ENCODE peak calls at places on chromosome 15, in eight cellular contexts. One of them, this sample, is unnamed.

GRCh38 chr15:34437687-34438086 is at the start of gene GOLGA8A:
- DNase-seq in astrocyte: peak; percentile 51
- DNase-seq in IMR-90: peak; percentile 51
- DNase-seq in neuronal stem cell: peak; percentile 39
- DNase-seq in GM23248: peak; percentile 85
- DNase-seq in mammary epithelial cell: peak; percentile 55
- DNase-seq in H1: peak; percentile 77
- DNase-seq in SK-N-SH: peak; percentile 85
- DNase-seq in this sample: peak; percentile 67

GRCh38 chr15:70248116-70249025 is 150.7 kb upstream of the TLE3 start:
- DNase-seq in astrocyte: no peak
- DNase-seq in IMR-90: no peak
- DNase-seq in neuronal stem cell: no peak
- DNase-seq in GM23248: no peak
- DNase-seq in mammary epithelial cell: no peak
- DNase-seq in H1: no peak
- DNase-seq in SK-N-SH: peak; percentile 60
- DNase-seq in this sample: no peak

GRCh38 chr15:40766194-40766830 is 2.4 kb downstream of the GCHFR start:
- DNase-seq in astrocyte: no peak
- DNase-seq in IMR-90: peak; percentile 28
- DNase-seq in neuronal stem cell: no peak
- DNase-seq in GM23248: peak; percentile 57
- DNase-seq in mammary epithelial cell: no peak
- DNase-seq in H1: no peak
- DNase-seq in SK-N-SH: peak; percentile 57
- DNase-seq in this sample: no peak

GRCh38 chr15:65659502-65660052 is 37.8 kb downstream of the SLC24A1 start:
- DNase-seq in astrocyte: no peak
- DNase-seq in IMR-90: no peak
- DNase-seq in neuronal stem cell: no peak
- DNase-seq in GM23248: no peak
- DNase-seq in mammary epithelial cell: no peak
- DNase-seq in H1: no peak
- DNase-seq in SK-N-SH: no peak
- DNase-seq in this sample: no peak

GRCh38 chr15:70099966-70100494 is 2.3 kb upstream of the TLE3 start:
- DNase-seq in astrocyte: no peak
- DNase-seq in IMR-90: no peak
- DNase-seq in neuronal stem cell: no peak
- DNase-seq in GM23248: peak; percentile 62
- DNase-seq in mammary epithelial cell: no peak
- DNase-seq in H1: no peak
- DNase-seq in SK-N-SH: no peak
- DNase-seq in this sample: no peak

GRCh38 chr15:65856821-65857455 is 12.4 kb upstream of the RAB11A start:
- DNase-seq in astrocyte: peak; percentile 23
- DNase-seq in IMR-90: peak; percentile 53
- DNase-seq in neuronal stem cell: peak; percentile 57
- DNase-seq in GM23248: peak; percentile 72
- DNase-seq in mammary epithelial cell: peak; percentile 37
- DNase-seq in H1: peak; percentile 83
- DNase-seq in SK-N-SH: peak; percentile 42
- DNase-seq in this sample: peak; percentile 32

GRCh38 chr15:63013052-63013808 is 29.3 kb upstream of the TPM1 start:
- DNase-seq in astrocyte: peak; percentile 81
- DNase-seq in IMR-90: peak; percentile 83
- DNase-seq in neuronal stem cell: no peak
- DNase-seq in GM23248: peak; percentile 86
- DNase-seq in mammary epithelial cell: peak; percentile 73
- DNase-seq in H1: no peak
- DNase-seq in SK-N-SH: no peak
- DNase-seq in this sample: peak; percentile 84

GRCh38 chr15:83698294-83698693 is 44.4 kb downstream of the ADAMTSL3 start:
- DNase-seq in astrocyte: no peak
- DNase-seq in IMR-90: peak; percentile 42
- DNase-seq in neuronal stem cell: no peak
- DNase-seq in GM23248: peak; percentile 55
- DNase-seq in mammary epithelial cell: peak; percentile 64
- DNase-seq in H1: no peak
- DNase-seq in SK-N-SH: no peak
- DNase-seq in this sample: peak; percentile 23

GRCh38 chr15:43529587-43530345 is 12.4 kb downstream of the MAP1A start:
- DNase-seq in astrocyte: no peak
- DNase-seq in IMR-90: no peak
- DNase-seq in neuronal stem cell: no peak
- DNase-seq in GM23248: peak; percentile 51
- DNase-seq in mammary epithelial cell: no peak
- DNase-seq in H1: no peak
- DNase-seq in SK-N-SH: no peak
- DNase-seq in this sample: no peak

GRCh38 chr15:53437985-53438841 is 321.2 kb downstream of the WDR72 start:
- DNase-seq in astrocyte: no peak
- DNase-seq in IMR-90: no peak
- DNase-seq in neuronal stem cell: no peak
- DNase-seq in GM23248: no peak
- DNase-seq in mammary epithelial cell: no peak
- DNase-seq in H1: no peak
- DNase-seq in SK-N-SH: no peak
- DNase-seq in this sample: no peak

GRCh38 chr15:65460948-65461347 is 38.2 kb upstream of the IGDCC4 start:
- DNase-seq in astrocyte: peak; percentile 32
- DNase-seq in IMR-90: peak; percentile 33
- DNase-seq in neuronal stem cell: no peak
- DNase-seq in GM23248: peak; percentile 40
- DNase-seq in mammary epithelial cell: peak; percentile 23
- DNase-seq in H1: no peak
- DNase-seq in SK-N-SH: no peak
- DNase-seq in this sample: peak; percentile 49

GRCh38 chr15:45618813-45619212 is 16.0 kb upstream of the SQOR start:
- DNase-seq in astrocyte: no peak
- DNase-seq in IMR-90: no peak
- DNase-seq in neuronal stem cell: no peak
- DNase-seq in GM23248: no peak
- DNase-seq in mammary epithelial cell: no peak
- DNase-seq in H1: no peak
- DNase-seq in SK-N-SH: peak; percentile 43
- DNase-seq in this sample: no peak

GRCh38 chr15:28903555-28903954 is 17.8 kb downstream of the APBA2 start:
- DNase-seq in astrocyte: no peak
- DNase-seq in IMR-90: no peak
- DNase-seq in neuronal stem cell: no peak
- DNase-seq in GM23248: no peak
- DNase-seq in mammary epithelial cell: no peak
- DNase-seq in H1: no peak
- DNase-seq in SK-N-SH: peak; percentile 14
- DNase-seq in this sample: no peak

GRCh38 chr15:50148362-50148963 is 29.4 kb upstream of the ATP8B4 start:
- DNase-seq in astrocyte: peak; percentile 58
- DNase-seq in IMR-90: peak; percentile 79
- DNase-seq in neuronal stem cell: peak; percentile 70
- DNase-seq in GM23248: peak; percentile 67
- DNase-seq in mammary epithelial cell: peak; percentile 70
- DNase-seq in H1: no peak
- DNase-seq in SK-N-SH: no peak
- DNase-seq in this sample: peak; percentile 73

GRCh38 chr15:67085818-67086649 is 20.6 kb downstream of the SMAD3 start:
- DNase-seq in astrocyte: peak; percentile 96
- DNase-seq in IMR-90: peak; percentile 88
- DNase-seq in neuronal stem cell: no peak
- DNase-seq in GM23248: peak; percentile 92
- DNase-seq in mammary epithelial cell: peak; percentile 88
- DNase-seq in H1: no peak
- DNase-seq in SK-N-SH: no peak
- DNase-seq in this sample: peak; percentile 96

GRCh38 chr15:43153269-43153668 is 19.9 kb downstream of the TMEM62 start:
- DNase-seq in astrocyte: no peak
- DNase-seq in IMR-90: no peak
- DNase-seq in neuronal stem cell: no peak
- DNase-seq in GM23248: no peak
- DNase-seq in mammary epithelial cell: no peak
- DNase-seq in H1: no peak
- DNase-seq in SK-N-SH: no peak
- DNase-seq in this sample: no peak

GRCh38 chr15:70742928-70743327 is 20.4 kb downstream of the UACA start:
- DNase-seq in astrocyte: peak; percentile 29
- DNase-seq in IMR-90: no peak
- DNase-seq in neuronal stem cell: no peak
- DNase-seq in GM23248: peak; percentile 36
- DNase-seq in mammary epithelial cell: no peak
- DNase-seq in H1: no peak
- DNase-seq in SK-N-SH: no peak
- DNase-seq in this sample: peak; percentile 41

GRCh38 chr15:92454525-92455105 is 60.9 kb downstream of the ST8SIA2 start:
- DNase-seq in astrocyte: no peak
- DNase-seq in IMR-90: no peak
- DNase-seq in neuronal stem cell: no peak
- DNase-seq in GM23248: no peak
- DNase-seq in mammary epithelial cell: no peak
- DNase-seq in H1: no peak
- DNase-seq in SK-N-SH: no peak
- DNase-seq in this sample: no peak
- H3K4me2 ChIP-seq in astrocyte: no peak overlapping the region
- H3K4me2 ChIP-seq in IMR-90: no peak overlapping the region
- H3K4me2 ChIP-seq in neuronal stem cell: no peak overlapping the region
- H3K4me2 ChIP-seq in GM23248: no peak overlapping the region
- H3K4me2 ChIP-seq in mammary epithelial cell: no peak overlapping the region
- H3K4me2 ChIP-seq in H1: no peak overlapping the region
- H3K4me2 ChIP-seq in SK-N-SH: no peak overlapping the region
- H3K4me2 ChIP-seq in this sample: no peak overlapping the region

GRCh38 chr15:78203346-78204225 is 30.8 kb downstream of the ACSBG1 start:
- DNase-seq in astrocyte: no peak
- DNase-seq in IMR-90: no peak
- DNase-seq in neuronal stem cell: no peak
- DNase-seq in GM23248: no peak
- DNase-seq in mammary epithelial cell: no peak
- DNase-seq in H1: peak; percentile 39
- DNase-seq in SK-N-SH: no peak
- DNase-seq in this sample: no peak

GRCh38 chr15:78204351-78205309 is 29.7 kb downstream of the ACSBG1 start:
- DNase-seq in astrocyte: no peak
- DNase-seq in IMR-90: no peak
- DNase-seq in neuronal stem cell: no peak
- DNase-seq in GM23248: no peak
- DNase-seq in mammary epithelial cell: no peak
- DNase-seq in H1: peak; percentile 39
- DNase-seq in SK-N-SH: no peak
- DNase-seq in this sample: no peak

GRCh38 chr15:78197632-78198031 is 36.7 kb downstream of the ACSBG1 start:
- DNase-seq in astrocyte: no peak
- DNase-seq in IMR-90: no peak
- DNase-seq in neuronal stem cell: no peak
- DNase-seq in GM23248: no peak
- DNase-seq in mammary epithelial cell: no peak
- DNase-seq in H1: peak; percentile 19
- DNase-seq in SK-N-SH: no peak
- DNase-seq in this sample: no peak

GRCh38 chr15:78201281-78202190 is 32.8 kb downstream of the ACSBG1 start:
- DNase-seq in astrocyte: no peak
- DNase-seq in IMR-90: no peak
- DNase-seq in neuronal stem cell: no peak
- DNase-seq in GM23248: no peak
- DNase-seq in mammary epithelial cell: no peak
- DNase-seq in H1: peak; percentile 33
- DNase-seq in SK-N-SH: peak; percentile 4
- DNase-seq in this sample: no peak

GRCh38 chr15:78200276-78200930 is 34.0 kb downstream of the ACSBG1 start:
- DNase-seq in astrocyte: no peak
- DNase-seq in IMR-90: no peak
- DNase-seq in neuronal stem cell: no peak
- DNase-seq in GM23248: no peak
- DNase-seq in mammary epithelial cell: no peak
- DNase-seq in H1: peak; percentile 37
- DNase-seq in SK-N-SH: peak; percentile 3
- DNase-seq in this sample: no peak
- H3K4me2 ChIP-seq in astrocyte: no peak overlapping the region
- H3K4me2 ChIP-seq in IMR-90: no peak overlapping the region
- H3K4me2 ChIP-seq in neuronal stem cell: no peak overlapping the region
- H3K4me2 ChIP-seq in GM23248: no peak overlapping the region
- H3K4me2 ChIP-seq in mammary epithelial cell: no peak overlapping the region
- H3K4me2 ChIP-seq in H1: no peak overlapping the region
- H3K4me2 ChIP-seq in SK-N-SH: no peak overlapping the region
- H3K4me2 ChIP-seq in this sample: no peak overlapping the region

GRCh38 chr15:68346986-68347385 is 69.4 kb downstream of the FEM1B start:
- DNase-seq in astrocyte: no peak
- DNase-seq in IMR-90: peak; percentile 32
- DNase-seq in neuronal stem cell: no peak
- DNase-seq in GM23248: no peak
- DNase-seq in mammary epithelial cell: no peak
- DNase-seq in H1: no peak
- DNase-seq in SK-N-SH: no peak
- DNase-seq in this sample: no peak
- H3K4me2 ChIP-seq in astrocyte: peak overlapping the region; percentile 49
- H3K4me2 ChIP-seq in IMR-90: no peak overlapping the region
- H3K4me2 ChIP-seq in neuronal stem cell: no peak overlapping the region
- H3K4me2 ChIP-seq in GM23248: no peak overlapping the region
- H3K4me2 ChIP-seq in mammary epithelial cell: no peak overlapping the region
- H3K4me2 ChIP-seq in H1: no peak overlapping the region
- H3K4me2 ChIP-seq in SK-N-SH: no peak overlapping the region
- H3K4me2 ChIP-seq in this sample: no peak overlapping the region

DNA sequence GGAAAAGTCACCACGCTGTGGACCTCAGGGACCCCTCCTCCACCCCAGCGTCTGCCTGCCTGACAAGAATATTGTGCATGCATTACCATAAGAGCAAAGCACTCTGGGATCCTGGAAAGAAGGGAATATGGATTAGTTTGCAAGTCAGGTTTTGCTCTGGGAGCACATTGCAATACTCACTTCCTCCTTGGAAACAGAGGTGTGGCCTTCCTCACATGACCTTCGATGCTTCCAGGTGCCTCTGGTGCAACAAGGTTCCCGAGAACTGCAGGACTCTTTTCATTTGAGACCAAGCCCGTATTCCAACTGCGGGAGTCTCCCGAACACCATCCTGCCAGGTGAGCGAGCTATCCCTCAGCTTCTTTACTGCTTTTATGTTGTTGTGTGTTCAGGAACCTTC is 76.3 kb upstream of the BLM start:
- DNase-seq in astrocyte: no peak
- DNase-seq in IMR-90: no peak
- DNase-seq in neuronal stem cell: no peak
- DNase-seq in GM23248: no peak
- DNase-seq in mammary epithelial cell: no peak
- DNase-seq in H1: no peak
- DNase-seq in SK-N-SH: no peak
- DNase-seq in this sample: no peak
- H3K4me2 ChIP-seq in astrocyte: no peak overlapping the region
- H3K4me2 ChIP-seq in IMR-90: no peak overlapping the region
- H3K4me2 ChIP-seq in neuronal stem cell: no peak overlapping the region
- H3K4me2 ChIP-seq in GM23248: no peak overlapping the region
- H3K4me2 ChIP-seq in mammary epithelial cell: no peak overlapping the region
- H3K4me2 ChIP-seq in H1: no peak overlapping the region
- H3K4me2 ChIP-seq in SK-N-SH: no peak overlapping the region
- H3K4me2 ChIP-seq in this sample: no peak overlapping the region

This sample was measured in fibroblast of lung.